ENCODE peak calls at places on chromosome 9, in four cellular contexts. P is GM12878, I is HepG2, T is HEK293T. D is an unnamed sample.

GRCh38 chr9:97904725-97905124 is 17.6 kb downstream of the TRMO start:
- DNase-seq in P (no peak), I (no peak), T (no peak), D (no peak)

GRCh38 chr9:90308746-90309145 is 333.9 kb downstream of the DIRAS2 start:
- DNase-seq in P (no peak), I (no peak), T (no peak), D (no peak)

GRCh38 chr9:136328011-136328621 is 777 bp downstream of the GPSM1 start:
- DNase-seq in P (no peak), I (no peak), T (no peak), D (no peak)

GRCh38 chr9:137029058-137029922 is 1.3 kb upstream of the ABCA2 start:
- DNase-seq in P (no peak), I (peak), T (peak), D (peak)

GRCh38 chr9:21778300-21778699 is 24.1 kb upstream of the MTAP start:
- DNase-seq in P (no peak), I (no peak), T (no peak), D (no peak)

GRCh38 chr9:469672-470040 is 255.0 kb downstream of the DOCK8 start:
- DNase-seq in P (no peak), I (no peak), T (no peak), D (no peak)

GRCh38 chr9:77991191-77991590 is 40.4 kb downstream of the GNAQ start:
- DNase-seq in P (no peak), I (no peak), T (no peak), D (no peak)

GRCh38 chr9:3513265-3513818 is 12.5 kb downstream of the RFX3 start:
- DNase-seq in P (no peak), I (no peak), T (no peak), D (no peak)

GRCh38 chr9:136847827-136848392 is 1.3 kb upstream of the PHPT1 start:
- DNase-seq in P (peak), I (peak), T (peak), D (peak)

GRCh38 chr9:87714819-87715218 is 11.1 kb upstream of the CTSL start:
- DNase-seq in P (no peak), I (peak), T (peak), D (peak)

GRCh38 chr9:96327694-96328352 is 25.8 kb upstream of the HSD17B3 start:
- DNase-seq in P (peak), I (peak), T (peak), D (peak)

GRCh38 chr9:95383198-95383673 is 65.7 kb upstream of the FANCC start:
- DNase-seq in P (no peak), I (peak), T (no peak), D (no peak)

GRCh38 chr9:92665836-92666235 is 4.1 kb downstream of the IPPK start:
- DNase-seq in P (no peak), I (no peak), T (no peak), D (no peak)

GRCh38 chr9:36173861-36174260 is 4.7 kb downstream of the CCIN start:
- DNase-seq in P (no peak), I (no peak), T (no peak), D (no peak)

GRCh38 chr9:83327323-83327722 is 210.9 kb downstream of the FRMD3 start:
- DNase-seq in P (no peak), I (peak), T (no peak), D (no peak)

GRCh38 chr9:119873877-119874276 is 504.6 kb upstream of the BRINP1 start:
- DNase-seq in P (no peak), I (no peak), T (no peak), D (no peak)

GRCh38 chr9:119868694-119869093 is 499.5 kb upstream of the BRINP1 start:
- DNase-seq in P (no peak), I (no peak), T (no peak), D (no peak)
- TF ChIP-seq TARDBP in P (no peak), I (no peak), T (no peak), D (no peak)

DNA sequence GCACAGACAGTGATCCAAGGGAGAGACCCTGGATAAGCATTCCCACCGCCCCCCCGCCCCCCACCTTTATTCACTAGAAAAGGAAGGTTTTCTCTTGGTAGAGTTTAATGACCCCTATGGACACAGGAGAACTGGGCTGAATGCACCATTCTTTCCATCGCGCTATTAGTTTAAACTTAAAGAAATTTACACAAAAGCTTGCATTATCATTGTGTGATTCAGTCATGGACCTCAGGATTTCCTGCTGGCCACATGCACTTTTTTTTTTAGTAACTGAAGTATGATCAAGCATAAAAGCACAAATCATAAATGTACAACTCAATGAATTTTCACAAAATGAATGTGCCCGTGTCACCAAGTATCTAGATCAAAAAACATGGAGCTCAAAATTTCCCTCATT is 10.6 kb upstream of the ZBTB34 start:
- DNase-seq in P (no peak), I (no peak), T (no peak), D (no peak)
- TF ChIP-seq TARDBP in P (no peak), I (no peak), T (no peak), D (no peak)

DNA sequence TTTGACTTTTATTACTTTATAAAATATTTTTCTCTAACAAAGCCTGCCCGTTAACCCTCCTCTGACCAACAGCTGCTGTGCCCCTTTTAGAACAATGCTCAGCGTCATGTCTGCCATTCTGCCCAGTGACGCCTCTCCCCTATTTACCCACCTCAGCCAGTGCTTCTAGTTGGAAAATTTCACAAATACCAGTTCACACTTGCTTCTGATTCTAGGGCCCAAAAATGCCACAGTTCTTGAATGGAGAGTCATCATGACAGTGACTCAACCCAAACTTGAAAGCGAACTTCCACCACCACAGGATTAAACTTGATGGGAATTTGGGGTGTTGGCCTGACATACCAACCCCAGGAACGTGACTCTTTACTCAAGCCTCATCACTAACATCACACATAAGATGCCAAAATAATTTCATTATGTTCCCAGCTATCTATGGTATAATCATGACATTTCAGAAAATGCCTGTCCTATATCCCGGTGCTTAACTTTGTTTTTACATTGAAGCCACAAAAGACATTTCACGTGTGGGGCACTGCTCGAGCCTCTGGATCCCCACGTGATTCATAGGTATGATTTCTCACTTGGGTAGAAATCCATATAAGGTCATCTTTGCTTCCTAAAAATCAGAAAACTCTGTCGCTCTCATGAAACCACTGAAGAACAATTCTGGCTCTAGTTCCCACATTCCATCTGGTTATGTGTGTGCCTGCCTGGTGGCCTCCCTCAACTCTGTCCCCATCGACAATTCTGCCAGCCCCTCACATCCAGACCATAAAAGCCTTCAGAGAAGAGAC is 220.9 kb downstream of the ACTL7B start:
- DNase-seq in P (no peak), I (no peak), T (no peak), D (no peak)
- TF ChIP-seq TARDBP in P (no peak), I (no peak), T (no peak), D (no peak)

GRCh38 chr9:84789463-84789830 is 119.9 kb downstream of the NTRK2 start:
- DNase-seq in P (no peak), I (no peak), T (no peak), D (no peak)
- TF ChIP-seq TARDBP in P (no peak), I (no peak), T (no peak), D (no peak)

DNA sequence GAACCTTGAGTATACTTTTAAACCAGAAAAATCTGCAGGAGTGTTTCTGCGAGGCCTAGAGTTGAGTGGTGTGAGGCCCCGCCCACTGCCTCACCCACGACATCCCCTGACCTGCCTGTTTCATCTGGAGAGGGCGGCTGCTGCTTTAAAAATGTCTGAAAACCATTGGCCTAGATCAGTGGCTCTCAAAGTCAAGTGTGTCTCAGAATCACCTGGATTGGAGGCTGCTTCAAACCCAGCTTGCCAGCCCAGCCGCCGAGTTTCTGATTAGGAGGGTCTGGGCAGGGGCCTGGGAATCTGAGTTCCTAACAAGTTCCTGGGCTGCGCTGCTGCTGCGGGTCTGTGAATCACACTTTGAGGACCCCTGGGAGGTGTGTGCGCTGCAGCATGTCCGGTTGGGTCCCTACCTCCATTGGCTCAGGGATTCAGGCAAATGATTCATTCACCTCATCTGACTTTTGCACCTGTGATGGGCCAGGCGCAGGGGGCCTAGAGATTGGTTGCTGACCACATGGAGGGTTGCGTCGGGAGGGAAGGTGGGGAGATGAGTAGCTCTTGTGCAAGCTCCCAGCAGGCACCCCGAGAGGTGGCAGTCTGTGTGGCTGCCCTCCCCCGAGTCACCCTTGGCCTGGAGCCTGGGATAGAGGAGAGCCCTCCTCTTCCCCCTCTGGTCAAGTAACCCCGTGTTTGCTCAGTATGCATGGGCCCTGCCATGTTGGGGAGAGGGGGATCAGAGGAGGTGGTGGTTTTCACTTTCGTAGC is 27.6 kb upstream of the HMCN2 start:
- DNase-seq in P (no peak), I (no peak), T (no peak), D (no peak)
- TF ChIP-seq TARDBP in P (no peak), I (no peak), T (no peak), D (no peak)

GRCh38 chr9:109705515-109705914 is 74.5 kb upstream of the PALM2AKAP2 start:
- DNase-seq in P (no peak), I (peak), T (no peak), D (no peak)
- TF ChIP-seq TARDBP in P (no peak), I (no peak), T (no peak), D (no peak)

DNA sequence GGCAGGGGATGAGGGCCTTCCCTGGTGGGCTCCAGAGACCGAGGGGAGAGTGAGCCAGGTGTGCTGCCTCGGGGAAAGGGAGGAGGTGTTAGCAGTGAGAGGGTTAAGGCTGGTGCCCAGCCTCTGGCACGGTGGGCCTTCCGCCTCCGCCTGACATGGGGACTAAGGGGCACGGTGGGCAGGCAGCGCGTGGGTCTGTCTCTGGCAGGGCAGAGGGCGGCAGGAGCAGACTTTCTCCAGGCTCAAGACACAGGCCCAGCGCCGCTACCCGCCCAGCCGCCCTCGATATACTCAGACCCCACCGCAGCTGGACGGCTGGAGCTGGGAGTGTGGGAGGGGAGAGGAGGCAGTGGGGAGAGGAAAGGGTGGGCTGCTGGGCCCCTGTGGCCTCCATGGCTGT is 14.9 kb upstream of the FRMPD1 start:
- DNase-seq in P (no peak), I (no peak), T (no peak), D (no peak)
- TF ChIP-seq TARDBP in P (no peak), I (no peak), T (no peak), D (no peak)

GRCh38 chr9:130715270-130716077 is 21.9 kb downstream of the EXOSC2 start:
- DNase-seq in P (no peak), I (no peak), T (no peak), D (no peak)
- TF ChIP-seq TARDBP in P (no peak), I (no peak), T (no peak), D (no peak)

D was measured in K562.